ENCODE peak calls at places on chromosomes 12 and 14, in nine cellular contexts. One of them, this sample, is unnamed.

GRCh38 chr12:111267171-111267570 is 101.7 kb downstream of the PHETA1 start:
- DNase-seq in K562: no peak
- DNase-seq in upper lobe of left lung: no peak
- DNase-seq in suprapubic skin: no peak
- DNase-seq in stomach: no peak
- DNase-seq in GM12878: no peak
- DNase-seq in esophagus muscularis mucosa: no peak
- DNase-seq in H1: no peak
- DNase-seq in sigmoid colon: no peak
- DNase-seq in this sample: no peak

GRCh38 chr14:90654831-90655276 is 161.4 kb downstream of the TTC7B start:
- DNase-seq in upper lobe of left lung: peak
- DNase-seq in GM12878: no peak
- DNase-seq in stomach: no peak
- DNase-seq in K562: no peak
- DNase-seq in sigmoid colon: no peak
- DNase-seq in esophagus muscularis mucosa: no peak
- DNase-seq in suprapubic skin: no peak
- DNase-seq in H1: no peak
- DNase-seq in this sample: no peak

GRCh38 chr12:857611-858010 is 91.9 kb downstream of the RAD52 start:
- DNase-seq in esophagus muscularis mucosa: no peak
- DNase-seq in sigmoid colon: no peak
- DNase-seq in stomach: no peak
- DNase-seq in GM12878: no peak
- DNase-seq in H1: no peak
- DNase-seq in K562: no peak
- DNase-seq in suprapubic skin: no peak
- DNase-seq in upper lobe of left lung: no peak
- DNase-seq in this sample: no peak

GRCh38 chr12:92114834-92115233 is 30.8 kb downstream of the BTG1 start:
- DNase-seq in GM12878: no peak
- DNase-seq in sigmoid colon: no peak
- DNase-seq in H1: no peak
- DNase-seq in K562: no peak
- DNase-seq in upper lobe of left lung: no peak
- DNase-seq in stomach: no peak
- DNase-seq in suprapubic skin: no peak
- DNase-seq in esophagus muscularis mucosa: no peak
- DNase-seq in this sample: no peak

GRCh38 chr12:55830601-55831406 is 1.4 kb upstream of the DNAJC14 start:
- DNase-seq in H1: peak
- DNase-seq in suprapubic skin: peak
- DNase-seq in esophagus muscularis mucosa: peak
- DNase-seq in sigmoid colon: peak
- DNase-seq in K562: peak
- DNase-seq in stomach: peak
- DNase-seq in upper lobe of left lung: peak
- DNase-seq in GM12878: no peak
- DNase-seq in this sample: peak

GRCh38 chr12:122227341-122227740 is 1.5 kb upstream of the DIABLO start:
- DNase-seq in suprapubic skin: no peak
- DNase-seq in K562: no peak
- DNase-seq in H1: no peak
- DNase-seq in esophagus muscularis mucosa: no peak
- DNase-seq in upper lobe of left lung: peak
- DNase-seq in stomach: no peak
- DNase-seq in GM12878: no peak
- DNase-seq in sigmoid colon: no peak
- DNase-seq in this sample: no peak

GRCh38 chr12:8676651-8677050 is 14.0 kb upstream of the MFAP5 start:
- DNase-seq in stomach: no peak
- DNase-seq in esophagus muscularis mucosa: no peak
- DNase-seq in H1: no peak
- DNase-seq in upper lobe of left lung: no peak
- DNase-seq in sigmoid colon: no peak
- DNase-seq in K562: no peak
- DNase-seq in suprapubic skin: no peak
- DNase-seq in GM12878: no peak
- DNase-seq in this sample: no peak

GRCh38 chr12:71865166-71865713 is 25.7 kb downstream of the TBC1D15 start:
- DNase-seq in esophagus muscularis mucosa: no peak
- DNase-seq in upper lobe of left lung: no peak
- DNase-seq in GM12878: no peak
- DNase-seq in stomach: no peak
- DNase-seq in suprapubic skin: no peak
- DNase-seq in K562: no peak
- DNase-seq in sigmoid colon: no peak
- DNase-seq in H1: no peak
- DNase-seq in this sample: no peak

GRCh38 chr12:104226672-104227071 is 11.1 kb downstream of the TXNRD1 start:
- DNase-seq in suprapubic skin: no peak
- DNase-seq in GM12878: no peak
- DNase-seq in sigmoid colon: no peak
- DNase-seq in esophagus muscularis mucosa: no peak
- DNase-seq in upper lobe of left lung: no peak
- DNase-seq in K562: no peak
- DNase-seq in stomach: no peak
- DNase-seq in H1: no peak
- DNase-seq in this sample: no peak

GRCh38 chr14:63480599-63480998 is 62.6 kb downstream of the PPP2R5E start:
- DNase-seq in sigmoid colon: no peak
- DNase-seq in upper lobe of left lung: no peak
- DNase-seq in suprapubic skin: no peak
- DNase-seq in K562: no peak
- DNase-seq in H1: no peak
- DNase-seq in esophagus muscularis mucosa: no peak
- DNase-seq in stomach: no peak
- DNase-seq in GM12878: no peak
- DNase-seq in this sample: no peak

GRCh38 chr14:21039585-21040369 is 2.4 kb upstream of the RNASE7 start:
- DNase-seq in suprapubic skin: no peak
- DNase-seq in GM12878: no peak
- DNase-seq in stomach: peak
- DNase-seq in K562: no peak
- DNase-seq in sigmoid colon: peak
- DNase-seq in H1: peak
- DNase-seq in upper lobe of left lung: no peak
- DNase-seq in esophagus muscularis mucosa: no peak
- DNase-seq in this sample: peak

GRCh38 chr14:43014338-43014737 is 1407.7 kb downstream of the LRFN5 start:
- DNase-seq in H1: no peak
- DNase-seq in suprapubic skin: no peak
- DNase-seq in stomach: no peak
- DNase-seq in GM12878: no peak
- DNase-seq in esophagus muscularis mucosa: no peak
- DNase-seq in upper lobe of left lung: no peak
- DNase-seq in sigmoid colon: no peak
- DNase-seq in K562: no peak
- DNase-seq in this sample: no peak

GRCh38 chr12:128245890-128246289 is 21.1 kb upstream of the TMEM132C start:
- DNase-seq in stomach: no peak
- DNase-seq in GM12878: no peak
- DNase-seq in K562: no peak
- DNase-seq in suprapubic skin: no peak
- DNase-seq in H1: no peak
- DNase-seq in upper lobe of left lung: no peak
- DNase-seq in esophagus muscularis mucosa: no peak
- DNase-seq in sigmoid colon: no peak
- DNase-seq in this sample: no peak

GRCh38 chr12:24864796-24865125 is 84.1 kb downstream of the BCAT1 start:
- DNase-seq in suprapubic skin: no peak
- DNase-seq in upper lobe of left lung: no peak
- DNase-seq in sigmoid colon: no peak
- DNase-seq in stomach: no peak
- DNase-seq in K562: no peak
- DNase-seq in GM12878: no peak
- DNase-seq in esophagus muscularis mucosa: no peak
- DNase-seq in H1: no peak
- DNase-seq in this sample: no peak

DNA sequence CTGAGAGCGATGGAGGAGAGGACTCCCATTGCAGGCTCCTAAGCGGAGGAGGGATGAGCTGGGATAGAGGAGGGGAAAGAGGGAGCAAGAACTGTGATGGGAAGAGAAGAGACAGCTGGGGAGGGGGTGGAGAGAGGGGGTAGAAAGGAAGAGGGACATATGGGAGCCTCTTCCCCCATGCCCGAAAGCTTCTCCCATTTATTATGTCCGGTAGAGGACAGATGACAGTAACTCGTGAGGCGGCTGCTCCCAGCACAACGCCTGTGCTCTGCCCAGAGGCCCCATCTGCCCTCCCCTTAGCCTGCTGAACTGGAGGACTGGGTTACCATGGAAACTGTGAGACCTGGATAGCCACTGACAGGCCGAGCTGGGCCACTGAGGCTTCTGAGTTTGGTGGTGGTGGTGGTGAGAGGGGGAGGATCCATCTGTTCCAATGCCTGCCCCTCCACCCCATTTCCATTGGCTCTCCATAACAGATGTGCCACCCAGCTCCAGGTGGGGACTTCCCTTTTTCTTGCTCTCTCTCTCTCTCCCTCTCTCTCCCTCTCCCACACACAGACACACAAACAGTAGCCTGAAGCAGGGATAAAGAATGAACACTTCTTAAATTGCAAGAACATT is 8.3 kb downstream of the CPNE6 start:
- DNase-seq in H1: peak
- DNase-seq in upper lobe of left lung: no peak
- DNase-seq in esophagus muscularis mucosa: no peak
- DNase-seq in GM12878: no peak
- DNase-seq in suprapubic skin: no peak
- DNase-seq in sigmoid colon: no peak
- DNase-seq in K562: no peak
- DNase-seq in stomach: no peak
- DNase-seq in this sample: no peak
- TF ChIP-seq EP300 in H1: no peak
- TF ChIP-seq EP300 in upper lobe of left lung: no peak
- TF ChIP-seq EP300 in esophagus muscularis mucosa: no peak
- TF ChIP-seq EP300 in GM12878: no peak
- TF ChIP-seq EP300 in suprapubic skin: no peak
- TF ChIP-seq EP300 in sigmoid colon: no peak
- TF ChIP-seq EP300 in K562: no peak
- TF ChIP-seq EP300 in stomach: no peak
- TF ChIP-seq EP300 in this sample: no peak

GRCh38 chr12:113422929-113423669 is 919 bp downstream of the SDSL start:
- DNase-seq in K562: no peak
- DNase-seq in upper lobe of left lung: no peak
- DNase-seq in stomach: no peak
- DNase-seq in suprapubic skin: no peak
- DNase-seq in esophagus muscularis mucosa: no peak
- DNase-seq in H1: no peak
- DNase-seq in GM12878: no peak
- DNase-seq in sigmoid colon: no peak
- DNase-seq in this sample: no peak
- TF ChIP-seq POLR2A in K562: no peak
- TF ChIP-seq POLR2A in upper lobe of left lung: no peak
- TF ChIP-seq POLR2A in stomach: no peak
- TF ChIP-seq POLR2A in suprapubic skin: no peak
- TF ChIP-seq POLR2A in esophagus muscularis mucosa: no peak
- TF ChIP-seq POLR2A in H1: no peak
- TF ChIP-seq POLR2A in GM12878: no peak
- TF ChIP-seq POLR2A in sigmoid colon: no peak
- TF ChIP-seq POLR2A in this sample: no peak

DNA sequence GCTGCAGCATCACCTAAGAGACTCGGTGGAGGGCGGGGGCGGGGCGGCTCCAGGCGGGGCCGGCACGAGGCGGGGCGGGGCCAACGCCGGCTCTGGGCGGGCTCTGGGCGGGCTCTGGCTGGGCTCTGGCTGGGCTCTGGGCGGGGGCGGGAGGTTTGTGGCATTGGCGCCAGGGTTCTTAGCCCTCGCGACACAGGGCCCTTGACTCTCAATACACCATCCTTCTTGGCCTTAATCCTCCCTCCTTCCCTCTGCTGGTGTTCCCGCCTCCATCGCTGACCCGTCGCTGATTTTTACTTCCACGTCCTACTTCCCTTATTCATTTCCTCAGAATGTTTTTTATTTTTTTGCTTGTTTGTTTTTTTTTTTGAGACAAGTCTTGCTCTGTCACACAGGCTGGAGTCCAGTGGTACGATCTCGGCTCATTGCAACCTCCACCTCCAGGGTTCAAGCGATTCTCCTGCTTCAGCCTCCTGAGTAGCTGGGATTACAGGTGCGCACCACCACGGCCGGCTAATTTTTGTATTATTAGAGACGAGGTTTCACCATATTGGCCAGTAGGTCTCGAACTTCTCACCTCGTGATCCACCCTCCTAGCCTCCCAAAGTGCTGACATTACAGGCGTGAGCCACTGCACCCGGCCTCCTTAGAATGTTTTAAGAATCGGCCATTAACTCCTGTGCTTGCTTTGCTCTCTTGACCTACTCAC is at the start of gene BLTP3B:
- DNase-seq in esophagus muscularis mucosa: peak
- DNase-seq in GM12878: peak
- DNase-seq in upper lobe of left lung: peak
- DNase-seq in suprapubic skin: peak
- DNase-seq in sigmoid colon: peak
- DNase-seq in H1: peak
- DNase-seq in K562: peak
- DNase-seq in stomach: peak
- DNase-seq in this sample: peak
- TF ChIP-seq POLR2AphosphoS5 in esophagus muscularis mucosa: no peak
- TF ChIP-seq POLR2AphosphoS5 in GM12878: peak
- TF ChIP-seq POLR2AphosphoS5 in upper lobe of left lung: peak
- TF ChIP-seq POLR2AphosphoS5 in suprapubic skin: no peak
- TF ChIP-seq POLR2AphosphoS5 in sigmoid colon: no peak
- TF ChIP-seq POLR2AphosphoS5 in H1: peak
- TF ChIP-seq POLR2AphosphoS5 in K562: peak
- TF ChIP-seq POLR2AphosphoS5 in stomach: peak
- TF ChIP-seq POLR2AphosphoS5 in this sample: no peak

DNA sequence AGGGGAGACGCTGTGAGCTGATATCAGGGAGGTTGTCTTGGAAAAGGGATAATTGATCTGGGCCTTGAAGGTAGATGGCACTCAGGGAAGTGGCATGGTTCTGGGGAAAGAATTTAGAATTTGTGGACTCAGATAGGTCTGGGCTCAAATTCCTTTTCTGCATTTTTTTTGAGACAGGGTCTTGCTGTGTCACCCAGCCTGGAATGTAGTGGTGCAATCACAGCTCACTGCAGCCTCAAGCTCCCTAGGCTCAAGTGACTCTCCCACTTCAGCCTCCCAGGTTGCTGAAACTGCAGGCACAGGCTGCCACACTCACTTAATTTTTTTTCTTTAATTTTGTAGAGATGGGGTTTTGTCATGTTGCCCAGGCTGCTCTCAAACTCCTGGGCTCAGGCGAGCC is 98.1 kb upstream of the NCOR2 start:
- DNase-seq in sigmoid colon: no peak
- DNase-seq in upper lobe of left lung: no peak
- DNase-seq in esophagus muscularis mucosa: no peak
- DNase-seq in stomach: no peak
- DNase-seq in K562: no peak
- DNase-seq in H1: no peak
- DNase-seq in GM12878: no peak
- DNase-seq in suprapubic skin: no peak
- DNase-seq in this sample: no peak
- TF ChIP-seq EP300 in sigmoid colon: no peak
- TF ChIP-seq EP300 in upper lobe of left lung: no peak
- TF ChIP-seq EP300 in esophagus muscularis mucosa: no peak
- TF ChIP-seq EP300 in stomach: no peak
- TF ChIP-seq EP300 in K562: no peak
- TF ChIP-seq EP300 in H1: no peak
- TF ChIP-seq EP300 in GM12878: no peak
- TF ChIP-seq EP300 in suprapubic skin: no peak
- TF ChIP-seq EP300 in this sample: no peak

GRCh38 chr12:57459055-57459749 is 383 bp upstream of the GLI1 start:
- DNase-seq in esophagus muscularis mucosa: peak
- DNase-seq in upper lobe of left lung: peak
- DNase-seq in suprapubic skin: peak
- DNase-seq in stomach: peak
- DNase-seq in GM12878: peak
- DNase-seq in H1: peak
- DNase-seq in K562: peak
- DNase-seq in sigmoid colon: peak
- DNase-seq in this sample: peak
- TF ChIP-seq POLR2A in esophagus muscularis mucosa: peak
- TF ChIP-seq POLR2A in upper lobe of left lung: no peak
- TF ChIP-seq POLR2A in suprapubic skin: no peak
- TF ChIP-seq POLR2A in stomach: no peak
- TF ChIP-seq POLR2A in GM12878: peak
- TF ChIP-seq POLR2A in H1: no peak
- TF ChIP-seq POLR2A in K562: peak
- TF ChIP-seq POLR2A in sigmoid colon: no peak
- TF ChIP-seq POLR2A in this sample: peak